ENCODE peak calls at places on chromosomes 13 and 19, in five cellular contexts. J is transverse colon, S is H1, T is GM12892, H is tibial nerve. Y is an unnamed sample.
A peak's percentile ranks its signal among the peaks of the same experiment; 100 is the strongest.

GRCh38 chr19:6278740-6279619 is 795 bp downstream of the MLLT1 start:
- DNase-seq in J (no peak), S (peak; percentile 52), T (no peak), H (no peak), Y (no peak)

GRCh38 chr19:17243854-17244617 is 1.7 kb downstream of the NR2F6 start:
- DNase-seq in J (peak; percentile 70), S (peak; percentile 71), T (no peak), H (peak; percentile 59), Y (no peak)

GRCh38 chr19:51338563-51339312 is 3.2 kb downstream of the VSIG10L start:
- DNase-seq in J (peak; percentile 90), S (peak; percentile 95), T (peak; percentile 92), H (peak; percentile 70), Y (peak; percentile 49)

GRCh38 chr13:41942462-41943094 is 18.3 kb downstream of the VWA8 start:
- DNase-seq in J (no peak), S (no peak), T (no peak), H (no peak), Y (no peak)

GRCh38 chr13:112052213-112052612 is 14.7 kb upstream of the SOX1 start:
- DNase-seq in J (no peak), S (peak; percentile 32), T (no peak), H (no peak), Y (no peak)

GRCh38 chr13:28358673-28359072 is 136.3 kb downstream of the FLT1 start:
- DNase-seq in J (no peak), S (no peak), T (no peak), H (no peak), Y (no peak)

GRCh38 chr19:39381910-39382611 is 8.8 kb downstream of the PAF1 start:
- DNase-seq in J (no peak), S (no peak), T (no peak), H (no peak), Y (no peak)

GRCh38 chr13:109180905-109181425 is 551.6 kb downstream of the MYO16 start:
- DNase-seq in J (no peak), S (no peak), T (no peak), H (no peak), Y (no peak)

GRCh38 chr13:109330941-109331340 is 455.4 kb downstream of the IRS2 start:
- DNase-seq in J (no peak), S (no peak), T (no peak), H (no peak), Y (no peak)

GRCh38 chr13:83449666-83450395 is 432.4 kb downstream of the SLITRK1 start:
- DNase-seq in J (no peak), S (no peak), T (no peak), H (no peak), Y (no peak)

GRCh38 chr19:30227661-30228112 is 144.5 kb upstream of the ZNF536 start:
- DNase-seq in J (peak; percentile 57), S (peak; percentile 87), T (peak; percentile 69), H (no peak), Y (no peak)

GRCh38 chr19:54190503-54190941 is 586 bp upstream of the TSEN34 start:
- DNase-seq in J (peak; percentile 100), S (peak; percentile 99), T (peak; percentile 71), H (peak; percentile 100), Y (peak; percentile 96)

GRCh38 chr13:74201530-74201929 is 67.3 kb upstream of the KLF12 start:
- DNase-seq in J (no peak), S (no peak), T (no peak), H (no peak), Y (no peak)

GRCh38 chr19:8081569-8082550 is 29.3 kb downstream of the CCL25 start:
- DNase-seq in J (no peak), S (no peak), T (no peak), H (no peak), Y (no peak)

GRCh38 chr13:99661791-99662190 is 160.5 kb downstream of the TM9SF2 start:
- DNase-seq in J (no peak), S (peak; percentile 67), T (no peak), H (no peak), Y (no peak)

GRCh38 chr13:27599845-27600553 is 20.3 kb downstream of the LNX2 start:
- DNase-seq in J (no peak), S (no peak), T (no peak), H (no peak), Y (no peak)

GRCh38 chr19:16205205-16206045 is 7.7 kb downstream of the AP1M1 start:
- DNase-seq in J (no peak), S (no peak), T (no peak), H (no peak), Y (no peak)

GRCh38 chr19:48530770-48531169 is 19.1 kb upstream of the LMTK3 start:
- DNase-seq in J (no peak), S (no peak), T (no peak), H (no peak), Y (no peak)

GRCh38 chr19:48524728-48525127 is 13.1 kb upstream of the LMTK3 start:
- DNase-seq in J (no peak), S (no peak), T (no peak), H (no peak), Y (no peak)

GRCh38 chr19:48533770-48534169 is 18.2 kb upstream of the SULT2B1 start:
- DNase-seq in J (no peak), S (no peak), T (no peak), H (no peak), Y (no peak)

GRCh38 chr19:48530044-48530720 is 18.5 kb upstream of the LMTK3 start:
- DNase-seq in J (no peak), S (no peak), T (no peak), H (no peak), Y (no peak)

GRCh38 chr19:48529156-48529555 is 17.5 kb upstream of the LMTK3 start:
- DNase-seq in J (no peak), S (no peak), T (no peak), H (no peak), Y (no peak)
- TF ChIP-seq POLR2A in J (no peak), S (no peak), T (no peak), H (no peak), Y (no peak)

GRCh38 chr13:26255717-26256277 is 1.9 kb downstream of the CDK8 start:
- DNase-seq in J (no peak), S (no peak), T (no peak), H (no peak), Y (no peak)

GRCh38 chr13:26257049-26257448 is 3.1 kb downstream of the CDK8 start:
- DNase-seq in J (no peak), S (no peak), T (no peak), H (no peak), Y (no peak)

GRCh38 chr13:26253262-26253786 is 605 bp upstream of the CDK8 start:
- DNase-seq in J (no peak), S (no peak), T (no peak), H (no peak), Y (no peak)

GRCh38 chr13:26254583-26255102 is 714 bp downstream of the CDK8 start:
- DNase-seq in J (peak; percentile 69), S (peak; percentile 60), T (peak; percentile 29), H (no peak), Y (peak; percentile 18)

DNA sequence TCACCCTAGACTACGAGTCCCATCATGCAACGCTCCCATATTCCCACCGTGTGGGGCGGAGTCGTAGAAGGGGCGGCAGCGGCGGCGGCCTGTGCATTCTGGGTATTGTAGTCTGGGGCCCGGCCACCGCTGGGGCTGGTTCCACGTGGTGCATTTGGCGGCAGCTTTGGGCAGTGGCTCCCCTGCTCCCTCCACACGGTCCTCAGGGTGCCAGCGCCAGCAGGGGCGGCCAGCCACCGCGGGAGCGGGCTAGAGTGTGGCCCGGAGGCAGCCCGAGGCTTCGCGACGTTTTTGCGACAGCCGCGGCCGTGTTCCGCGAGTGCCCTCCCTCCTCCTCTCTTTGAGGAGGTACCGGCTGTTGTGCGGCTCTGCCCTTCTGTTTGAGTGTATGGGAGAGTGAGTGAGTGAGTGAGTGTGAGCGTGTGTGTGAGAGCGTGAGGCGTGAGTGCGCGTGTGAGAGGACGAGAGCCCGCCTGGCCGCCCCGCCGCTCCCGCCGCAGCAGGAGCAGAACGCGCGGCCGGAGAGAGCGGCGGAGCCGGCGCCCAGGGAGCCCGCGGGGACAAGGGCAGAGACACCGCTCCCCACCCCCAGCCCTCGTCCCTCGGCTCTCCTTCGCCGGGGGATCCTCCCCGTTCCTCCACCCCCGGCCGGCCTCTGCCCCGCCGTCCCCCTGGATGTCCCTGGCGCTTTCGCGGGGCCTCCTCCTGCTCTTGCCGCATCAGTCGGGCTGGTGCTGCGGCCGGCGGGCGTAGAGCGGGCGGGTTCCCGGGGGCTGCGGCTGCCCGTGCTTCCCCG is at the start of gene CDK8:
- DNase-seq in J (peak; percentile 92), S (peak; percentile 91), T (peak; percentile 60), H (peak; percentile 75), Y (peak; percentile 53)
- TF ChIP-seq POLR2A in J (peak; percentile 84), S (peak; percentile 75), T (peak; percentile 79), H (peak; percentile 56), Y (peak; percentile 9)

GRCh38 chr19:42270346-42271044 is 1.4 kb downstream of the CIC start:
- DNase-seq in J (peak; percentile 63), S (no peak), T (peak; percentile 43), H (peak; percentile 44), Y (no peak)
- TF ChIP-seq POLR2A in J (peak; percentile 13), S (no peak), T (peak; percentile 63), H (peak; percentile 38), Y (no peak)

DNA sequence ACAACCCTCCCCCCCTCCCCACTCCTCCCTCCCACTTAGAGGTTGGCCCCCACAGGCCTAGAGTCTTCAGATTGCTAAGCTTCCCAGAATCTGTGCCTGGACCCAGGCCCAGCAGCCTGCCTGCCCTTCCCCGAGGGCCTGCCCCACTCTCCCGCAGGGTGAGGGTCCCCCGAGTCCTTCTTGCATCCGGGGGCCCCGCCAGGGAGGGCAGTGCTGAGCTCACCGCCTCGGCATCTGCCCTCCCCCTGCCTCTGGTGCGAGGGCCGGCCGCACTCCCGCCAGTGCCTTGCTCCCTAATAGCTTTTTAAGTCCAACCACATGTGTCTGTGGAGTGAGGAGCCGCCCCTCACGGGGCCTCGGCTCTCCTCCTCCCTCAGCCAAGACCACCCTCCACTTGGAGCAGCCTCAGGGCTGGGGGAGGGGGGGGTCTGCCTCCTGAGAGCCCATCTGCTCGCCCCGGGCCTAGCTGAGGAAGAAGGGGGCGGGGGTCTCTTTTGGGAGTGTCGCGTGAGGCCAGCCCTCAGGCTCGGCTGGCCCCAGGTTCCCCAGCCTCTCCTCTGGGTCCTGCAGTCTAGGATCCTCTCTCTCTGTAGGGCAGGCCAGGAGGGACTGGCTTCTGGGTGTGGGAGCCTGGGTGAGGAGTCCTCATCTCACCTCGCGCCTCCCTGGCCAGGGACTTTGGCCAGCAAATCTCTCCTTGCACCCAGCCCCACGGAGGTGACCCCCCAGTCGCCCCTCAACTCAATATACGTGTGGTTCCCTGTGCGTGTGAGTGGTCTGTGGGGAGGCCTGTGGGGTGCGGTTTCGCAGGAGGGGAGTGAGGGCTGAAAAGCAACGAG is 47.2 kb downstream of the LYL1 start:
- DNase-seq in J (peak; percentile 54), S (peak; percentile 80), T (no peak), H (peak; percentile 83), Y (no peak)
- TF ChIP-seq POLR2A in J (no peak), S (no peak), T (no peak), H (no peak), Y (no peak)